ENCODE peak calls at places on chromosomes 11 and 22, in seven cellular contexts. One of them, this sample, is unnamed.

GRCh38 chr22:49968831-49969661 is 8.5 kb downstream of the PIM3 start:
- DNase-seq in stimulated activated CD4-positive, alpha-beta T cell treated with anti-CD3 and anti-CD28 coated beads, Interleukin-4, amount 100 ng/mL, for 48 hours: no peak
- DNase-seq in astrocyte: no peak
- DNase-seq in HT-29: no peak
- DNase-seq in kidney: peak
- DNase-seq in sigmoid colon: peak
- DNase-seq in NCI-H1417: no peak
- DNase-seq in this sample: no peak

GRCh38 chr11:66292543-66293332 is 1.0 kb downstream of the TMEM151A start:
- DNase-seq in stimulated activated CD4-positive, alpha-beta T cell treated with anti-CD3 and anti-CD28 coated beads, Interleukin-4, amount 100 ng/mL, for 48 hours: no peak
- DNase-seq in astrocyte: no peak
- DNase-seq in HT-29: no peak
- DNase-seq in kidney: peak
- DNase-seq in sigmoid colon: no peak
- DNase-seq in NCI-H1417: no peak
- DNase-seq in this sample: no peak

GRCh38 chr11:27075192-27075591 is 34.6 kb downstream of the BBOX1 start:
- DNase-seq in stimulated activated CD4-positive, alpha-beta T cell treated with anti-CD3 and anti-CD28 coated beads, Interleukin-4, amount 100 ng/mL, for 48 hours: no peak
- DNase-seq in astrocyte: peak
- DNase-seq in HT-29: no peak
- DNase-seq in kidney: no peak
- DNase-seq in sigmoid colon: no peak
- DNase-seq in NCI-H1417: no peak
- DNase-seq in this sample: peak

GRCh38 chr22:47724751-47725150 is 962.3 kb downstream of the TBC1D22A start:
- DNase-seq in stimulated activated CD4-positive, alpha-beta T cell treated with anti-CD3 and anti-CD28 coated beads, Interleukin-4, amount 100 ng/mL, for 48 hours: no peak
- DNase-seq in astrocyte: no peak
- DNase-seq in HT-29: no peak
- DNase-seq in kidney: no peak
- DNase-seq in sigmoid colon: no peak
- DNase-seq in NCI-H1417: no peak
- DNase-seq in this sample: no peak

GRCh38 chr11:117618273-117618672 is 178.7 kb downstream of the DSCAML1 start:
- DNase-seq in stimulated activated CD4-positive, alpha-beta T cell treated with anti-CD3 and anti-CD28 coated beads, Interleukin-4, amount 100 ng/mL, for 48 hours: no peak
- DNase-seq in astrocyte: no peak
- DNase-seq in HT-29: no peak
- DNase-seq in kidney: no peak
- DNase-seq in sigmoid colon: peak
- DNase-seq in NCI-H1417: peak
- DNase-seq in this sample: no peak

GRCh38 chr22:25840883-25841282 is 98.9 kb downstream of the MYO18B start:
- DNase-seq in stimulated activated CD4-positive, alpha-beta T cell treated with anti-CD3 and anti-CD28 coated beads, Interleukin-4, amount 100 ng/mL, for 48 hours: no peak
- DNase-seq in astrocyte: no peak
- DNase-seq in HT-29: no peak
- DNase-seq in kidney: no peak
- DNase-seq in sigmoid colon: no peak
- DNase-seq in NCI-H1417: no peak
- DNase-seq in this sample: no peak

GRCh38 chr11:61092908-61093763 is 9.2 kb upstream of the CD5 start:
- DNase-seq in stimulated activated CD4-positive, alpha-beta T cell treated with anti-CD3 and anti-CD28 coated beads, Interleukin-4, amount 100 ng/mL, for 48 hours: no peak
- DNase-seq in astrocyte: no peak
- DNase-seq in HT-29: no peak
- DNase-seq in kidney: no peak
- DNase-seq in sigmoid colon: no peak
- DNase-seq in NCI-H1417: no peak
- DNase-seq in this sample: no peak

GRCh38 chr11:3907590-3907989 is 52.1 kb downstream of the STIM1 start:
- DNase-seq in stimulated activated CD4-positive, alpha-beta T cell treated with anti-CD3 and anti-CD28 coated beads, Interleukin-4, amount 100 ng/mL, for 48 hours: no peak
- DNase-seq in astrocyte: no peak
- DNase-seq in HT-29: no peak
- DNase-seq in kidney: no peak
- DNase-seq in sigmoid colon: no peak
- DNase-seq in NCI-H1417: no peak
- DNase-seq in this sample: no peak

GRCh38 chr11:13368041-13368446 is 90.5 kb downstream of the BMAL1 start:
- DNase-seq in stimulated activated CD4-positive, alpha-beta T cell treated with anti-CD3 and anti-CD28 coated beads, Interleukin-4, amount 100 ng/mL, for 48 hours: no peak
- DNase-seq in astrocyte: peak
- DNase-seq in HT-29: no peak
- DNase-seq in kidney: no peak
- DNase-seq in sigmoid colon: no peak
- DNase-seq in NCI-H1417: no peak
- DNase-seq in this sample: peak

GRCh38 chr11:65366340-65366773 is 11.8 kb downstream of the TIGD3 start:
- DNase-seq in stimulated activated CD4-positive, alpha-beta T cell treated with anti-CD3 and anti-CD28 coated beads, Interleukin-4, amount 100 ng/mL, for 48 hours: no peak
- DNase-seq in astrocyte: peak
- DNase-seq in HT-29: peak
- DNase-seq in kidney: no peak
- DNase-seq in sigmoid colon: no peak
- DNase-seq in NCI-H1417: peak
- DNase-seq in this sample: peak

GRCh38 chr22:32531955-32532818 is 57.6 kb downstream of the FBXO7 start:
- DNase-seq in stimulated activated CD4-positive, alpha-beta T cell treated with anti-CD3 and anti-CD28 coated beads, Interleukin-4, amount 100 ng/mL, for 48 hours: no peak
- DNase-seq in astrocyte: peak
- DNase-seq in HT-29: no peak
- DNase-seq in kidney: peak
- DNase-seq in sigmoid colon: peak
- DNase-seq in NCI-H1417: no peak
- DNase-seq in this sample: peak

GRCh38 chr11:34356130-34356529 is 1.7 kb downstream of the ABTB2 start:
- DNase-seq in stimulated activated CD4-positive, alpha-beta T cell treated with anti-CD3 and anti-CD28 coated beads, Interleukin-4, amount 100 ng/mL, for 48 hours: no peak
- DNase-seq in astrocyte: no peak
- DNase-seq in HT-29: no peak
- DNase-seq in kidney: no peak
- DNase-seq in sigmoid colon: no peak
- DNase-seq in NCI-H1417: no peak
- DNase-seq in this sample: no peak

GRCh38 chr22:23518381-23519187 is 61.5 kb downstream of the IGLL1 start:
- DNase-seq in stimulated activated CD4-positive, alpha-beta T cell treated with anti-CD3 and anti-CD28 coated beads, Interleukin-4, amount 100 ng/mL, for 48 hours: no peak
- DNase-seq in astrocyte: no peak
- DNase-seq in HT-29: peak
- DNase-seq in kidney: peak
- DNase-seq in sigmoid colon: no peak
- DNase-seq in NCI-H1417: no peak
- DNase-seq in this sample: no peak

GRCh38 chr11:33542921-33543320 is 157.7 kb downstream of the C11orf91 start:
- DNase-seq in stimulated activated CD4-positive, alpha-beta T cell treated with anti-CD3 and anti-CD28 coated beads, Interleukin-4, amount 100 ng/mL, for 48 hours: peak
- DNase-seq in astrocyte: no peak
- DNase-seq in HT-29: peak
- DNase-seq in kidney: no peak
- DNase-seq in sigmoid colon: no peak
- DNase-seq in NCI-H1417: peak
- DNase-seq in this sample: peak

GRCh38 chr11:127281534-127281933 is 281.0 kb upstream of the KIRREL3 start:
- DNase-seq in stimulated activated CD4-positive, alpha-beta T cell treated with anti-CD3 and anti-CD28 coated beads, Interleukin-4, amount 100 ng/mL, for 48 hours: no peak
- DNase-seq in astrocyte: no peak
- DNase-seq in HT-29: no peak
- DNase-seq in kidney: no peak
- DNase-seq in sigmoid colon: no peak
- DNase-seq in NCI-H1417: no peak
- DNase-seq in this sample: no peak

GRCh38 chr22:39242809-39243442 is 1.9 kb downstream of the PDGFB start:
- DNase-seq in stimulated activated CD4-positive, alpha-beta T cell treated with anti-CD3 and anti-CD28 coated beads, Interleukin-4, amount 100 ng/mL, for 48 hours: no peak
- DNase-seq in astrocyte: no peak
- DNase-seq in HT-29: peak
- DNase-seq in kidney: no peak
- DNase-seq in sigmoid colon: no peak
- DNase-seq in NCI-H1417: no peak
- DNase-seq in this sample: no peak

GRCh38 chr11:74672956-74673895 is 58.0 kb downstream of the CHRDL2 start:
- DNase-seq in stimulated activated CD4-positive, alpha-beta T cell treated with anti-CD3 and anti-CD28 coated beads, Interleukin-4, amount 100 ng/mL, for 48 hours: no peak
- DNase-seq in astrocyte: peak
- DNase-seq in HT-29: peak
- DNase-seq in kidney: peak
- DNase-seq in sigmoid colon: peak
- DNase-seq in NCI-H1417: no peak
- DNase-seq in this sample: peak

GRCh38 chr11:17405232-17406005 is 17.0 kb upstream of the KCNJ11 start:
- DNase-seq in stimulated activated CD4-positive, alpha-beta T cell treated with anti-CD3 and anti-CD28 coated beads, Interleukin-4, amount 100 ng/mL, for 48 hours: no peak
- DNase-seq in astrocyte: no peak
- DNase-seq in HT-29: peak
- DNase-seq in kidney: peak
- DNase-seq in sigmoid colon: peak
- DNase-seq in NCI-H1417: peak
- DNase-seq in this sample: peak

GRCh38 chr22:41561335-41561734 is 525 bp downstream of the CSDC2 start:
- DNase-seq in stimulated activated CD4-positive, alpha-beta T cell treated with anti-CD3 and anti-CD28 coated beads, Interleukin-4, amount 100 ng/mL, for 48 hours: no peak
- DNase-seq in astrocyte: peak
- DNase-seq in HT-29: no peak
- DNase-seq in kidney: no peak
- DNase-seq in sigmoid colon: peak
- DNase-seq in NCI-H1417: no peak
- DNase-seq in this sample: no peak

This sample was measured in IMR-90.